ENCODE peak calls at places on chromosomes 7 and 10, in seven cellular contexts. H, K, X, R, E, P and F are unnamed samples.

GRCh38 chr7:120611959-120612358 is 246.0 kb downstream of the TSPAN12 start:
- DNase-seq in X (no peak), R (no peak), P (no peak), K (no peak), E (no peak), H (no peak), F (no peak)

GRCh38 chr10:69879628-69880257 is 78.0 kb downstream of the COL13A1 start:
- DNase-seq in P (no peak), H (no peak), E (no peak), X (no peak), K (no peak), R (peak; percentile 55), F (no peak)

GRCh38 chr10:43222296-43222695 is 44.6 kb downstream of the RASGEF1A start:
- DNase-seq in H (no peak), R (no peak), P (no peak), E (no peak), X (peak; percentile 1), K (no peak), F (no peak)

GRCh38 chr10:4070171-4070570 is 285.2 kb upstream of the KLF6 start:
- DNase-seq in E (no peak), X (no peak), R (no peak), P (no peak), K (no peak), H (no peak), F (no peak)

GRCh38 chr7:140292438-140292837 is 105.9 kb downstream of the SLC37A3 start:
- DNase-seq in P (no peak), K (no peak), X (no peak), R (no peak), H (no peak), E (no peak), F (no peak)

GRCh38 chr7:12715372-12716133 is 28.1 kb downstream of the ARL4A start:
- DNase-seq in E (peak; percentile 60), P (no peak), X (peak; percentile 49), H (no peak), K (peak; percentile 83), R (peak; percentile 86), F (peak; percentile 79)

GRCh38 chr10:95263864-95264226 is 27.0 kb downstream of the PDLIM1 start:
- DNase-seq in E (no peak), R (no peak), P (no peak), K (no peak), X (no peak), H (no peak), F (no peak)

GRCh38 chr10:21364196-21365114 is 161.0 kb downstream of the SKIDA1 start:
- DNase-seq in P (no peak), X (no peak), R (peak; percentile 89), K (peak; percentile 12), E (peak; percentile 89), H (no peak), F (no peak)

GRCh38 chr10:4506087-4506486 is 319.9 kb upstream of the AKR1E2 start:
- DNase-seq in H (no peak), K (no peak), P (no peak), X (no peak), R (no peak), E (no peak), F (no peak)

GRCh38 chr10:6221971-6222751 is 19.4 kb downstream of the PFKFB3 start:
- DNase-seq in R (peak; percentile 59), P (no peak), X (no peak), K (no peak), E (no peak), H (no peak), F (no peak)

GRCh38 chr10:91420868-91421267 is 10.7 kb downstream of the HECTD2 start:
- DNase-seq in R (no peak), P (no peak), H (no peak), K (no peak), X (no peak), E (no peak), F (no peak)

GRCh38 chr10:23038172-23038571 is 57.2 kb upstream of the MSRB2 start:
- DNase-seq in E (no peak), H (no peak), P (no peak), R (no peak), K (no peak), X (no peak), F (no peak)
- TF ChIP-seq EP300 in E (no peak), H (no peak), P (no peak), R (no peak), K (no peak), X (no peak), F (no peak)

GRCh38 chr10:78950656-78951587 is 117.8 kb upstream of the ZMIZ1 start:
- DNase-seq in H (no peak), R (no peak), K (no peak), X (no peak), E (no peak), P (no peak), F (no peak)
- TF ChIP-seq EP300 in H (no peak), R (no peak), K (no peak), X (no peak), E (no peak), P (no peak), F (no peak)

GRCh38 chr7:135745702-135746312 is 2.8 kb downstream of the FAM180A start:
- DNase-seq in E (peak; percentile 32), R (no peak), P (no peak), H (peak; percentile 22), K (peak; percentile 34), X (peak; percentile 57), F (no peak)
- TF ChIP-seq EP300 in E (no peak), R (no peak), P (no peak), H (peak; percentile 49), K (no peak), X (peak; percentile 13), F (no peak)

GRCh38 chr7:29370531-29371314 is 176.1 kb downstream of the CHN2 start:
- DNase-seq in P (no peak), R (peak; percentile 12), K (peak; percentile 38), X (no peak), E (no peak), H (no peak), F (peak; percentile 72)
- TF ChIP-seq EP300 in P (no peak), R (no peak), K (no peak), X (no peak), E (no peak), H (no peak), F (no peak)

DNA sequence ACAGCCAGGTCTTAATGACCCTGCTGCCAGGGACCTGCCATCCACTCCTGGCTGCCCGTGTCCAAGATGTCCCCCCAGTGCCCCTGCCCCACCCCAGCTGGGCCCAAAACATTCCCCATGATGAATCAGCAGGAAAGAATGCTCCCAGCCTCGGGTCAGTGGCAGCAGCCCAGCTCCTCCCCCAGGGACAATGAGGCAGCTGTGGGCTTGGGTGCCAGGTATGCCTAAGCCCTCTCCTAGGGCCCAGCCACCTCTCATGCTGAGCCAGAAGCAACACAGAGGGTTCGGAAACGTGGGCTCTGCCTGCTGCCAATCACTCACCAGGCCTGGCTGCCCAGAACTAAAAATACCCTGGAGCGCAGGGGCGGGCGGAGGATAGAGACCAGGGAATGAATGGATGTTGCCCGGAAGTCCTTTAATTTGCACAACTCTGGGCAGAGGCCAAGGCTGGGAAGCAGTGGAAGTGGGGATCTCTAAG is 1.5 kb upstream of the LOXL4 start:
- DNase-seq in P (no peak), E (peak; percentile 70), X (peak; percentile 83), H (peak; percentile 62), R (peak; percentile 83), K (peak; percentile 44), F (no peak)
- TF ChIP-seq EP300 in P (no peak), E (no peak), X (no peak), H (peak; percentile 65), R (peak; percentile 5), K (no peak), F (no peak)